ENCODE peak calls at places on chromosomes 6 and 20, in ten cellular contexts. J is fibroblast of mammary gland; I is stimulated activated CD4-positive, alpha-beta T cell treated with anti-CD3 and anti-CD28 coated beads, Interleukin-1b, Interleukin-23, amount 100 ng/mL, for 4 hours; T is right atrium auricular region; L is fibroblast of lung; V is NCI-H1092 treated with DMSO at 0.1 percent for 48 hours; A is H9; O is KG1; B is uterus; X is aorta. C is an unnamed sample.

GRCh38 chr6:160261991-160262718 is 3.5 kb upstream of the SLC22A2 start:
- DNase-seq in B (no peak), T (no peak), I (no peak), X (no peak), A (peak; percentile 47), L (no peak), J (no peak), V (no peak), O (no peak), C (no peak)

GRCh38 chr20:35791823-35792222 is 20.0 kb downstream of the PHF20 start:
- DNase-seq in V (no peak), I (no peak), J (peak; percentile 88), T (no peak), A (no peak), O (no peak), B (no peak), L (peak; percentile 92), X (peak; percentile 60), C (peak; percentile 98)

GRCh38 chr6:161407581-161407980 is 133.7 kb upstream of the AGPAT4 start:
- DNase-seq in A (no peak), L (peak; percentile 84), T (no peak), V (no peak), B (no peak), J (peak; percentile 94), I (no peak), O (no peak), X (no peak), C (peak; percentile 35)

GRCh38 chr6:125169058-125169457 is 15.5 kb downstream of the TPD52L1 start:
- DNase-seq in L (peak; percentile 62), X (peak; percentile 54), B (no peak), V (no peak), O (no peak), T (no peak), J (peak; percentile 76), I (no peak), A (no peak), C (peak; percentile 77)

GRCh38 chr6:20572940-20573339 is 38.7 kb downstream of the CDKAL1 start:
- DNase-seq in B (peak; percentile 50), A (no peak), J (peak; percentile 84), O (no peak), T (no peak), L (peak; percentile 33), V (no peak), I (no peak), X (no peak), C (peak; percentile 64)

GRCh38 chr6:146931214-146931613 is 273.0 kb upstream of the STXBP5 start:
- DNase-seq in T (no peak), X (no peak), B (no peak), A (no peak), I (no peak), L (no peak), V (peak; percentile 2), O (no peak), J (peak; percentile 18), C (no peak)

GRCh38 chr6:136103763-136104311 is 146.3 kb downstream of the MTFR2 start:
- DNase-seq in B (peak; percentile 61), I (no peak), L (no peak), V (no peak), J (peak; percentile 21), A (peak; percentile 54), X (no peak), T (peak; percentile 74), O (no peak), C (peak; percentile 32)

GRCh38 chr20:21234324-21234723 is 68.8 kb upstream of the XRN2 start:
- DNase-seq in V (no peak), T (no peak), O (no peak), J (no peak), I (no peak), B (no peak), X (no peak), A (no peak), L (no peak), C (no peak)

GRCh38 chr6:56649053-56649769 is 6.5 kb upstream of the DST start:
- DNase-seq in O (no peak), V (peak; percentile 59), J (peak; percentile 49), I (no peak), A (no peak), X (no peak), T (no peak), B (no peak), L (peak; percentile 26), C (peak; percentile 75)

GRCh38 chr6:69584913-69585729 is 211.7 kb downstream of the LMBRD1 start:
- DNase-seq in A (no peak), X (no peak), J (no peak), V (no peak), B (peak; percentile 20), T (no peak), L (peak; percentile 23), I (no peak), O (peak; percentile 51), C (peak; percentile 8)

GRCh38 chr6:42163941-42164340 is 9.2 kb upstream of the GUCA1A start:
- DNase-seq in O (no peak), B (no peak), V (no peak), X (no peak), I (no peak), J (no peak), L (peak; percentile 45), A (no peak), T (no peak), C (peak; percentile 64)

GRCh38 chr6:47292944-47293343 is 16.8 kb downstream of the TNFRSF21 start:
- DNase-seq in A (no peak), O (no peak), I (no peak), T (no peak), X (no peak), B (no peak), J (peak; percentile 48), V (no peak), L (peak; percentile 51), C (peak; percentile 42)

GRCh38 chr6:39396854-39397253 is 74.4 kb upstream of the KCNK16 start:
- DNase-seq in V (no peak), X (no peak), O (no peak), J (no peak), B (no peak), I (no peak), T (no peak), L (no peak), A (no peak), C (no peak)

GRCh38 chr6:53728570-53729194 is 63.1 kb upstream of the KLHL31 start:
- DNase-seq in T (no peak), A (peak; percentile 60), B (peak; percentile 35), O (peak; percentile 22), L (peak; percentile 38), I (peak; percentile 36), V (peak; percentile 2), X (peak; percentile 55), J (peak; percentile 42), C (peak; percentile 60)

GRCh38 chr20:57048027-57048869 is 218.2 kb downstream of the BMP7 start:
- DNase-seq in J (peak; percentile 32), V (no peak), A (peak; percentile 76), L (no peak), O (no peak), T (no peak), I (no peak), X (no peak), B (no peak), C (peak; percentile 76)

GRCh38 chr6:136501514-136501913 is 48.7 kb downstream of the MAP7 start:
- DNase-seq in O (no peak), V (no peak), X (no peak), T (no peak), A (no peak), B (no peak), I (no peak), L (no peak), J (peak; percentile 47), C (no peak)

GRCh38 chr6:3739311-3739897 is 12.1 kb downstream of the PXDC1 start:
- DNase-seq in X (peak; percentile 51), O (no peak), B (peak; percentile 14), J (no peak), V (no peak), T (no peak), I (no peak), L (no peak), A (no peak), C (no peak)

GRCh38 chr6:43624786-43625288 is 4.2 kb downstream of the GTPBP2 start:
- DNase-seq in T (no peak), X (no peak), O (no peak), J (no peak), A (no peak), V (no peak), B (no peak), L (no peak), I (no peak), C (no peak)